ENCODE peak calls at places on chromosomes 6 and 20, in five cellular contexts. G is H9; T is Calu3; C is CD8-positive, alpha-beta T cell; H is AG10803. I is an unnamed sample.

GRCh38 chr20:43536817-43537440 is 21.9 kb upstream of the SGK2 start:
- DNase-seq in G (no peak), T (no peak), C (no peak), H (peak), I (no peak)

GRCh38 chr6:101682937-101683336 is 289.4 kb downstream of the GRIK2 start:
- DNase-seq in G (no peak), T (no peak), C (no peak), H (no peak), I (no peak)

GRCh38 chr6:120410586-120410985 is 923.7 kb downstream of the TBC1D32 start:
- DNase-seq in G (no peak), T (no peak), C (no peak), H (no peak), I (no peak)

GRCh38 chr6:72826033-72826432 is 204.2 kb downstream of the KCNQ5 start:
- DNase-seq in G (no peak), T (no peak), C (no peak), H (no peak), I (peak)

GRCh38 chr6:142045380-142046270 is 87.1 kb upstream of the GJE1 start:
- DNase-seq in G (no peak), T (no peak), C (no peak), H (peak), I (peak)

GRCh38 chr20:37314617-37315292 is 25.3 kb downstream of the MANBAL start:
- DNase-seq in G (no peak), T (no peak), C (no peak), H (peak), I (peak)

GRCh38 chr20:54197621-54198604 is 10.0 kb upstream of the PFDN4 start:
- DNase-seq in G (no peak), T (peak), C (no peak), H (peak), I (peak)

GRCh38 chr6:40722553-40723258 is 135.5 kb upstream of the LRFN2 start:
- DNase-seq in G (no peak), T (no peak), C (no peak), H (peak), I (peak)

GRCh38 chr6:152529364-152529763 is 107.8 kb downstream of the SYNE1 start:
- DNase-seq in G (no peak), T (no peak), C (no peak), H (peak), I (peak)

GRCh38 chr6:88380083-88380482 is 213.9 kb upstream of the CNR1 start:
- DNase-seq in G (no peak), T (peak), C (no peak), H (peak), I (peak)

GRCh38 chr20:24309596-24309995 is 159.8 kb upstream of the SYNDIG1 start:
- DNase-seq in G (no peak), T (no peak), C (no peak), H (no peak), I (no peak)

GRCh38 chr6:43812850-43813584 is 43.0 kb downstream of the VEGFA start:
- DNase-seq in G (no peak), T (peak), C (no peak), H (no peak), I (peak)

GRCh38 chr20:50340586-50340985 is 150.0 kb downstream of the CEBPB start:
- DNase-seq in G (no peak), T (no peak), C (no peak), H (no peak), I (no peak)

GRCh38 chr6:57116776-57117175 is 26.8 kb downstream of the ZNF451 start:
- DNase-seq in G (no peak), T (no peak), C (no peak), H (peak), I (no peak)

GRCh38 chr6:150006961-150007464 is 18.3 kb downstream of the RAET1L start:
- DNase-seq in G (no peak), T (peak), C (peak), H (no peak), I (peak)

GRCh38 chr20:42714298-42715141 is 475.2 kb downstream of the PTPRT start:
- DNase-seq in G (no peak), T (peak), C (no peak), H (no peak), I (peak)

GRCh38 chr20:57167971-57168693 is 98.3 kb downstream of the BMP7 start:
- DNase-seq in G (no peak), T (no peak), C (no peak), H (no peak), I (no peak)

GRCh38 chr6:26286168-26286854 is 78.7 kb upstream of the BTN3A2 start:
- DNase-seq in G (peak), T (peak), C (peak), H (peak), I (peak)

GRCh38 chr6:84284428-84285033 is 57.1 kb upstream of the CEP162 start:
- DNase-seq in G (peak), T (peak), C (no peak), H (no peak), I (peak)

DNA sequence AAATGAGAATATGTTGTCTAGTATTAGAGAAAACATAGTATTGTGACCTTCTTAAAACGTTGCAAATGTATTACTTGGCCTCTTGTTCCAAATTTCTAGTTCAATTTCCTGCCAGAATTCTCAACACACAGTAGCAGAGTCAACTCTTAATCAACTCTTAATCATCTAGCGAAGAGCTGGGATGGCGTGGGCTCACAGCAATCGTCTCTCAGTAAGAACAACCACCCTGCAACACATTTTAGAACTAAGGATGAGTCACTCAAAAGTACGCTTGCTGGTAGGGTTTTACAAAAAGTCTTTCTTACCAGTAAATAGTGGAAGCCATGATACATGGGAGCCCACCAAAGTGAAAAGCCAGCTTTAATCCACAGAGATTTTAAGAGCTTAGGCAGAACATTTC is 24.6 kb downstream of the GPR6 start:
- DNase-seq in G (no peak), T (no peak), C (no peak), H (no peak), I (no peak)
- TF ChIP-seq CTCF in G (no peak), T (no peak), C (no peak), H (no peak), I (no peak)

GRCh38 chr6:138285800-138286199 is 67.5 kb upstream of the PBOV1 start:
- DNase-seq in G (no peak), T (no peak), C (no peak), H (no peak), I (no peak)
- TF ChIP-seq CTCF in G (peak), T (no peak), C (no peak), H (no peak), I (no peak)

DNA sequence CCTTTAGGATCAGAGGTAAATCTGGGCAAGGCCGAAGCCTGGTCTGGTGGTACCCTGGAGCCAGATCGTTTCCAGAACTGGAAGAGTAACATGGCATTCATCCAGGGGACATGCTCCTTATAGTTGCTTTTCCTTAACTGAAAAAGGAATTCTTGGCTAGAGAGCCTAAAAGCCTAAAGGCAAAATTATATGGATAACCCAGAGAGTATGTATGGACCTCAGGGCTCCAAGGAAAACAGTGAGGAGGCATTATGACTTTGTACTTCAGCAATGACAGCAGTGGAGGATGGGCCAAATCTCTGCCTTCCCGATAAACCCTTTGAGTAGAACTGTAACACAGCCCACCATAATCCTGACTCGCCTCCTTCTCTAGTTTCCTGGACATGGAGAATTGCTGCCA is 29.3 kb downstream of the ARHGAP18 start:
- DNase-seq in G (no peak), T (no peak), C (no peak), H (no peak), I (no peak)
- TF ChIP-seq CTCF in G (no peak), T (no peak), C (no peak), H (no peak), I (no peak)

GRCh38 chr6:163603395-163603794 is 188.9 kb downstream of the QKI start:
- DNase-seq in G (no peak), T (no peak), C (no peak), H (no peak), I (no peak)
- TF ChIP-seq CTCF in G (no peak), T (no peak), C (no peak), H (no peak), I (no peak)